ENCODE peak calls at places on chromosomes 5 and 9, in five cellular contexts. S is OCI-M1; G is cardiac fibroblast; M is activated CD4-positive, alpha-beta T cell treated with anti-CD3 and anti-CD28 coated beads, Interleukin-2, amount 50 U/mL, for 1 hour; K is stimulated activated CD4-positive, alpha-beta T cell treated with anti-CD3 and anti-CD28 coated beads, Interleukin-12 subunit alpha, Interleukin-12 subunit beta, amount 100 ng/mL, for 4 hours. X is an unnamed sample.

GRCh38 chr9:18358325-18358724 is 115.6 kb upstream of the ADAMTSL1 start:
- DNase-seq in S (no peak), G (peak), M (no peak), K (no peak), X (no peak)

GRCh38 chr5:173143567-173143966 is 764 bp upstream of the BNIP1 start:
- DNase-seq in S (no peak), G (no peak), M (no peak), K (no peak), X (no peak)

GRCh38 chr9:89605181-89606048 is 603 bp downstream of the GADD45G start:
- DNase-seq in S (no peak), G (peak), M (peak), K (peak), X (no peak)

GRCh38 chr5:74304536-74304935 is 336.0 kb downstream of the ENC1 start:
- DNase-seq in S (no peak), G (no peak), M (no peak), K (no peak), X (no peak)

GRCh38 chr5:173191561-173191960 is 43.4 kb downstream of the NKX2-5 start:
- DNase-seq in S (no peak), G (no peak), M (no peak), K (no peak), X (no peak)

GRCh38 chr9:126690431-126691051 is 76.8 kb downstream of the LMX1B start:
- DNase-seq in S (peak), G (peak), M (peak), K (peak), X (peak)

GRCh38 chr5:56359429-56359781 is 126.3 kb upstream of the ANKRD55 start:
- DNase-seq in S (no peak), G (no peak), M (no peak), K (no peak), X (no peak)

GRCh38 chr9:106947097-106947496 is 84.1 kb downstream of the ZNF462 start:
- DNase-seq in S (no peak), G (peak), M (no peak), K (no peak), X (no peak)

GRCh38 chr9:2271426-2271825 is 256.3 kb downstream of the SMARCA2 start:
- DNase-seq in S (peak), G (peak), M (no peak), K (no peak), X (peak)

GRCh38 chr5:95940758-95941682 is 20.6 kb downstream of the ELL2 start:
- DNase-seq in S (no peak), G (peak), M (no peak), K (no peak), X (no peak)

GRCh38 chr9:128286435-128286834 is 10.4 kb downstream of the SWI5 start:
- DNase-seq in S (no peak), G (no peak), M (no peak), K (no peak), X (no peak)

GRCh38 chr5:157253547-157253946 is 12.4 kb upstream of the CYFIP2 start:
- DNase-seq in S (peak), G (peak), M (no peak), K (no peak), X (no peak)

X was measured in GM18507.